ENCODE peak calls at places on chromosome 12, in eight cellular contexts. H is K562, B is IMR-90, C is lower lobe of right lung, G is pancreas, A is neuronal stem cell, L is psoas muscle, X is stomach. N is an unnamed sample.

GRCh38 chr12:68451261-68452091 is 119.3 kb upstream of the MDM1 start:
- DNase-seq in H (no peak), B (peak; percentile 89), C (no peak), G (no peak), A (no peak), L (peak; percentile 26), X (peak; percentile 29), N (no peak)

GRCh38 chr12:94954029-94954685 is 49.3 kb downstream of the NDUFA12 start:
- DNase-seq in H (peak; percentile 70), B (peak; percentile 6), C (no peak), G (peak; percentile 5), A (no peak), L (no peak), X (no peak), N (peak; percentile 99)

GRCh38 chr12:3061129-3061857 is 15.9 kb upstream of the TSPAN9 start:
- DNase-seq in H (no peak), B (peak; percentile 48), C (no peak), G (no peak), A (no peak), L (no peak), X (no peak), N (no peak)

GRCh38 chr12:51393676-51394545 is 2.7 kb upstream of the GALNT6 start:
- DNase-seq in H (no peak), B (peak; percentile 96), C (no peak), G (no peak), A (no peak), L (no peak), X (no peak), N (no peak)

GRCh38 chr12:27201169-27201568 is 42.9 kb upstream of the STK38L start:
- DNase-seq in H (no peak), B (no peak), C (no peak), G (no peak), A (no peak), L (no peak), X (no peak), N (no peak)

GRCh38 chr12:2688381-2688881 is 106.3 kb upstream of the FKBP4 start:
- DNase-seq in H (no peak), B (no peak), C (no peak), G (no peak), A (no peak), L (no peak), X (no peak), N (no peak)

GRCh38 chr12:48197549-48197966 is 5.5 kb downstream of the OR10AD1 start:
- DNase-seq in H (peak; percentile 20), B (no peak), C (no peak), G (no peak), A (no peak), L (no peak), X (no peak), N (no peak)

GRCh38 chr12:11929714-11930113 is 141.0 kb upstream of the BCL2L14 start:
- DNase-seq in H (no peak), B (no peak), C (no peak), G (no peak), A (no peak), L (no peak), X (no peak), N (no peak)

GRCh38 chr12:109466305-109466704 is 10.8 kb downstream of the KCTD10 start:
- DNase-seq in H (no peak), B (no peak), C (no peak), G (no peak), A (no peak), L (no peak), X (no peak), N (no peak)

GRCh38 chr12:120774169-120774916 is 48.7 kb downstream of the ACADS start:
- DNase-seq in H (no peak), B (no peak), C (no peak), G (no peak), A (no peak), L (no peak), X (no peak), N (no peak)

GRCh38 chr12:47820631-47821345 is 1.1 kb upstream of the HDAC7 start:
- DNase-seq in H (no peak), B (peak; percentile 95), C (peak; percentile 83), G (peak; percentile 76), A (peak; percentile 92), L (peak; percentile 87), X (peak; percentile 72), N (peak; percentile 65)

GRCh38 chr12:50218386-50218785 is 51.2 kb upstream of the CERS5 start:
- DNase-seq in H (no peak), B (peak; percentile 71), C (no peak), G (no peak), A (no peak), L (no peak), X (no peak), N (no peak)

GRCh38 chr12:65330341-65330740 is 51.9 kb downstream of the MSRB3 start:
- DNase-seq in H (no peak), B (peak; percentile 69), C (no peak), G (no peak), A (no peak), L (no peak), X (no peak), N (no peak)

DNA sequence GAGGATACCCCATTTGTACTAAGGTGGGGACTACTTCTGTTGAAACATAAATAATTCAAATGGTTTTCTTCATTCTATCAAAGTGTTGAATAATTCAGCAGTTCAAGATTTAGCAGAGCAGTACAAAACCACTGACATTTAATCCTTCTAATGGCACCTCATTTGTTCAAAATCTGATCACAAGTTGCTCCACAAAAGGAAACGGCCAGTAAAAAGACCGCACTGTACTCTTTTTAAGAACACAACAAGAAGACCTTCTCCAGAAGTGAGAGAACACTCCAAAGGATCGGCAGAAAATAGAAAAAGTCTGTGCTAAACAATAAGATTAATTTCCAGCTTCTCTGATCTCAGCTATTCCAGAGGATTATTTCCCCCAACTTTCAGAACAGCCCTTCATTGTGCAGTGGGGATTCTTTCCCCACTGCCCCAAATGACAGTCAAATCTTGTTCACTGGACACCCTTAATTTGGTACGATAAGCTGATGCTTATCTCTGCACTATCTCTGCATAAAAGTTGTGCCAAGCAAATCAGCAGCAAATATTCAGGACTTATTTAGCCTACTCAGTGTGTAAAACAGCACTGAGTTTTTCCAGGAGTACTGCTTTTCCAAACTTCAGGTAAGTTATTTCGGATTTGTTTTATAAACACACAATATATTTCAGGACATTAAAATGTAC is 5.2 kb downstream of the MPHOSPH9 start:
- DNase-seq in H (no peak), B (no peak), C (no peak), G (no peak), A (no peak), L (no peak), X (no peak), N (peak; percentile 36)
- H3K4me1 ChIP-seq in H (no peaks in the 10 kb centered on the region), B (peaks cover 3% of the 10 kb centered on the region), C (peaks cover 19% of the 10 kb centered on the region), G (peaks cover 7% of the 10 kb centered on the region), A (peaks cover 5% of the 10 kb centered on the region), L (peaks cover 18% of the 10 kb centered on the region), X (peaks cover 10% of the 10 kb centered on the region), N (peaks cover 24% of the 10 kb centered on the region)

DNA sequence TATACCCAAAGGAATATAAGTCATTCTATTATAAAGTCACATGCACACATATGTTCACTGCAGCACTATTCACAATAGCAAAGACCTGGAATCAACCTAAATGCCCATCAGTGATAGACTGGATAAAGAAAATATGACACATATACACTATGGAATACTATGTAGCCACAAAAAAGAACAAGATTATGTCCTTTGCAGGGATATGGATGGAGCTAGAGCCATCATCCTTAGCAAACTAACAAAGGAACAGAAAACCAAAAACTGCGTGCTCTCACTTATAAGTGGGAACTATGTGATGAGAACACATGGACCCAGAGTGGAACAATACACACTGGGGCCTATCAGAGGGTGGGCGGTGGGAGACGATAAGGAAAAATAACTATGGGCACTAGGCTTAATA is 21.3 kb downstream of the FBXO21 start:
- DNase-seq in H (no peak), B (no peak), C (no peak), G (no peak), A (no peak), L (no peak), X (no peak), N (no peak)
- H3K36me3 ChIP-seq in H (peaks cover 63% of the 10 kb centered on the region), B (peaks cover 58% of the 10 kb centered on the region), C (peaks cover 98% of the 10 kb centered on the region), G (peaks cover 85% of the 10 kb centered on the region), A (peaks cover 40% of the 10 kb centered on the region), L (peaks cover 6% of the 10 kb centered on the region), X (peaks cover 100% of the 10 kb centered on the region), N (peaks cover 81% of the 10 kb centered on the region)

DNA sequence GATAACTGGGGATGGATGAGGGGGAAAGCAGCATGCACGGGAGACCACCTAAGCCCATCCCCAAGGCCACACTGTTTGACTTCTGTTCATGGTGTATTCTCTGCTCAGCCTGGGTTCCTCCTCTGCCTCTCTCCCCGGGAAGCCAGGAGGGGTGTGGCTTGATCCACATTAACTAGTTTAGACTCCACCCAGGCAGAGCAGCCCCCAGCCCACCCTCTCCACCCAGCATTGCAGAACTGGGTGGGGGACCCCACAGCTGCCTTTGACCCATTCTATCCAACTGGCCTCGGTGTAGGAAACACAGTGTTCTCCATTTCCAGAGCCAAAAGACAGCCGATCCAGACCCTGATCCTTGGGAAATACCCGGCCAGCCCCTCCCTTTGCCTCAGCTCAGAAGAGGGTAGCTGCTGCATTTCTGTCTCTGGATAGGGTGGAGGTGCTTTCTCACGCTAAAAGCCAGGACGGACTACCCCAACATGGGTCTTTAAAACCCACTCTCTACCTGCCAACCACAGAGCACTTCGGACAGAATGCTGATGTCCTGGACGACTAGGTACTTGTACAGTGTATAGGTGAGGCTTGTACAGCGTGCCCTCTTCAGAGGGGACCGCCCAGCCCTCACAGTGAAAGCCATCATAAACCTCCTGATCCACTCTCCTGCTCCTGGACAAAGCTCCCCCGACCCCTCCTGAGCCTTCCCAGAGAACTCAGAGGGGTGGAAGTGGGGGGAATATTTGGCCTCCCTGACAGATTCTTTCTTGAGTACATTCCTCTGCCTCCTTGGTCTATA is 9.4 kb downstream of the SPRYD3 start:
- DNase-seq in H (no peak), B (no peak), C (no peak), G (no peak), A (no peak), L (peak; percentile 62), X (no peak), N (no peak)
- H3K4me1 ChIP-seq in H (peaks cover 29% of the 10 kb centered on the region), B (peaks cover 31% of the 10 kb centered on the region), C (peaks cover 57% of the 10 kb centered on the region), G (no peaks in the 10 kb centered on the region), A (peaks cover 12% of the 10 kb centered on the region), L (peaks cover 31% of the 10 kb centered on the region), X (peaks cover 45% of the 10 kb centered on the region), N (no peaks in the 10 kb centered on the region)

GRCh38 chr12:132024758-132025157 is 75.0 kb downstream of the EP400 start:
- DNase-seq in H (no peak), B (no peak), C (no peak), G (no peak), A (no peak), L (no peak), X (no peak), N (no peak)

GRCh38 chr12:132023658-132024057 is 73.9 kb downstream of the EP400 start:
- DNase-seq in H (no peak), B (no peak), C (no peak), G (no peak), A (no peak), L (no peak), X (no peak), N (no peak)

GRCh38 chr12:132026796-132027500 is 77.2 kb downstream of the EP400 start:
- DNase-seq in H (no peak), B (no peak), C (no peak), G (no peak), A (no peak), L (no peak), X (no peak), N (no peak)

GRCh38 chr12:132026061-132026795 is 76.5 kb downstream of the EP400 start:
- DNase-seq in H (no peak), B (no peak), C (no peak), G (no peak), A (no peak), L (no peak), X (no peak), N (no peak)

DNA sequence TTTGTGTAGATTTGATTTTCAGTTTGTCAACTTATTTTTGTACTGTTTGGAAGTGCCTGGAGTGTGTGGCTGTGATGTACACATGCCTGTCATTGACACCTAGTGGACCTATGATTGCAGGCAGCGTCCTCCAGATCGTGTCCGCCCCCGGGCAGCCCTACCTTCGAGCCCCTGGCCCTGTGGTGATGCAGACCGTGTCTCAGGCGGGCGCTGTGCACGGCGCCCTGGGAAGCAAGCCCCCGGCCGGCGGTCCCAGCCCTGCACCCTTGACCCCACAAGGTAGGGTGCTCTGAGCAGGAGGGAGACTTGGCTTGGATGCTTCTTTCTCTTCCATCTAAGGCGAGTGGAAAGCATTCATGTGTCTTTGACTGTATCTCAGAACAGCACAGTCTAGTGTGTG is 75.8 kb downstream of the EP400 start:
- DNase-seq in H (no peak), B (no peak), C (no peak), G (no peak), A (no peak), L (no peak), X (no peak), N (no peak)
- H3K36me3 ChIP-seq in H (peaks cover 92% of the 10 kb centered on the region), B (peaks cover 66% of the 10 kb centered on the region), C (peaks cover 98% of the 10 kb centered on the region), G (peaks cover 77% of the 10 kb centered on the region), A (peaks cover 60% of the 10 kb centered on the region), L (peaks cover 5% of the 10 kb centered on the region), X (peaks cover 100% of the 10 kb centered on the region), N (peaks cover 77% of the 10 kb centered on the region)

N was measured in HAP-1.